ENCODE peak calls at places on chromosomes 6 and 20, in six cellular contexts. C is H9, R is PC-3, P is transverse colon, D is endothelial cell of umbilical vein, B is testis. I is an unnamed sample.

GRCh38 chr20:59752101-59752586 is 147.8 kb downstream of the PHACTR3 start:
- DNase-seq in P (peak), D (no peak), B (no peak), C (no peak), R (no peak), I (peak)

GRCh38 chr20:37911262-37911661 is 8.3 kb downstream of the VSTM2L start:
- DNase-seq in D (no peak), B (no peak), P (no peak), R (no peak), C (no peak), I (no peak)

GRCh38 chr20:38357653-38358207 is 11.4 kb downstream of the LBP start:
- DNase-seq in P (no peak), B (no peak), R (peak), C (no peak), D (no peak), I (no peak)

GRCh38 chr6:45454008-45454911 is 76.5 kb upstream of the SUPT3H start:
- DNase-seq in C (no peak), R (peak), P (no peak), D (peak), B (no peak), I (no peak)

GRCh38 chr6:636488-636887 is 20.4 kb downstream of the HUS1B start:
- DNase-seq in D (no peak), C (no peak), P (no peak), R (no peak), B (no peak), I (peak)

GRCh38 chr6:138529510-138529909 is 30.2 kb upstream of the NHSL1 start:
- DNase-seq in P (no peak), B (no peak), D (no peak), C (no peak), R (no peak), I (no peak)

GRCh38 chr6:134253681-134254080 is 64.2 kb downstream of the SGK1 start:
- DNase-seq in B (peak), R (no peak), D (no peak), P (no peak), C (no peak), I (no peak)

GRCh38 chr20:38579219-38579618 is 1.8 kb upstream of the ADIG start:
- DNase-seq in D (no peak), B (no peak), R (no peak), C (no peak), P (no peak), I (no peak)

GRCh38 chr6:158506577-158506976 is 53.3 kb upstream of the TMEM181 start:
- DNase-seq in C (peak), R (no peak), D (peak), P (no peak), B (peak), I (no peak)

GRCh38 chr6:10416863-10417641 is 2.2 kb upstream of the TFAP2A start:
- DNase-seq in D (no peak), B (no peak), R (no peak), P (no peak), C (peak), I (no peak)

GRCh38 chr6:133309579-133309978 is 68.4 kb downstream of the EYA4 start:
- DNase-seq in B (no peak), R (no peak), D (no peak), C (no peak), P (no peak), I (no peak)

GRCh38 chr6:164133095-164133494 is 718.6 kb downstream of the QKI start:
- DNase-seq in B (no peak), D (no peak), R (peak), P (no peak), C (no peak), I (no peak)

GRCh38 chr6:50823130-50823920 is 4.7 kb downstream of the TFAP2B start:
- DNase-seq in P (no peak), D (no peak), C (peak), B (no peak), R (no peak), I (no peak)

GRCh38 chr6:169019727-169020491 is 233.7 kb downstream of the THBS2 start:
- DNase-seq in D (no peak), B (no peak), P (no peak), C (peak), R (peak), I (no peak)

GRCh38 chr6:135162678-135163439 is 18.2 kb upstream of the MYB start:
- DNase-seq in C (peak), D (peak), R (peak), P (peak), B (peak), I (no peak)

GRCh38 chr20:34938466-34939163 is 17.0 kb downstream of the GSS start:
- DNase-seq in D (peak), P (peak), C (no peak), B (peak), R (no peak), I (no peak)

GRCh38 chr6:113248532-113248931 is 608.6 kb upstream of the MARCKS start:
- DNase-seq in B (no peak), D (no peak), R (no peak), P (no peak), C (no peak), I (no peak)

GRCh38 chr6:92979281-92979680 is 440.1 kb downstream of the EPHA7 start:
- DNase-seq in C (no peak), R (no peak), D (peak), P (no peak), B (peak), I (no peak)

GRCh38 chr20:32635764-32636163 is 38.0 kb downstream of the C20orf203 start:
- DNase-seq in P (no peak), D (no peak), C (no peak), R (no peak), B (no peak), I (no peak)

GRCh38 chr20:58127731-58128130 is 100.7 kb downstream of the ANKRD60 start:
- DNase-seq in B (no peak), D (peak), P (no peak), R (peak), C (peak), I (no peak)

GRCh38 chr6:106381871-106382270 is 21.4 kb downstream of the CRYBG1 start:
- DNase-seq in R (peak), D (no peak), P (peak), C (no peak), B (no peak), I (no peak)

GRCh38 chr6:125658759-125659431 is 90.5 kb upstream of the HEY2 start:
- DNase-seq in B (no peak), C (no peak), D (no peak), R (no peak), P (no peak), I (no peak)

GRCh38 chr6:13576017-13576416 is 1.6 kb downstream of the SIRT5 start:
- DNase-seq in D (no peak), R (no peak), P (no peak), B (no peak), C (no peak), I (no peak)

GRCh38 chr20:40956926-40957760 is 71.5 kb upstream of the TOP1 start:
- DNase-seq in P (no peak), R (no peak), C (no peak), D (no peak), B (no peak), I (no peak)

GRCh38 chr6:71967436-71967835 is 81.1 kb downstream of the RIMS1 start:
- DNase-seq in B (no peak), D (no peak), P (no peak), R (no peak), C (no peak), I (no peak)

GRCh38 chr6:111724505-111724904 is 118.8 kb upstream of the TRAF3IP2 start:
- DNase-seq in D (no peak), P (no peak), C (no peak), B (no peak), R (no peak), I (peak)

GRCh38 chr6:149138699-149139294 is 178.7 kb upstream of the TAB2 start:
- DNase-seq in R (no peak), B (no peak), D (no peak), P (no peak), C (no peak), I (no peak)
- TF ChIP-seq CTCF in R (no peak), B (no peak), D (no peak), P (no peak), C (no peak), I (no peak)

DNA sequence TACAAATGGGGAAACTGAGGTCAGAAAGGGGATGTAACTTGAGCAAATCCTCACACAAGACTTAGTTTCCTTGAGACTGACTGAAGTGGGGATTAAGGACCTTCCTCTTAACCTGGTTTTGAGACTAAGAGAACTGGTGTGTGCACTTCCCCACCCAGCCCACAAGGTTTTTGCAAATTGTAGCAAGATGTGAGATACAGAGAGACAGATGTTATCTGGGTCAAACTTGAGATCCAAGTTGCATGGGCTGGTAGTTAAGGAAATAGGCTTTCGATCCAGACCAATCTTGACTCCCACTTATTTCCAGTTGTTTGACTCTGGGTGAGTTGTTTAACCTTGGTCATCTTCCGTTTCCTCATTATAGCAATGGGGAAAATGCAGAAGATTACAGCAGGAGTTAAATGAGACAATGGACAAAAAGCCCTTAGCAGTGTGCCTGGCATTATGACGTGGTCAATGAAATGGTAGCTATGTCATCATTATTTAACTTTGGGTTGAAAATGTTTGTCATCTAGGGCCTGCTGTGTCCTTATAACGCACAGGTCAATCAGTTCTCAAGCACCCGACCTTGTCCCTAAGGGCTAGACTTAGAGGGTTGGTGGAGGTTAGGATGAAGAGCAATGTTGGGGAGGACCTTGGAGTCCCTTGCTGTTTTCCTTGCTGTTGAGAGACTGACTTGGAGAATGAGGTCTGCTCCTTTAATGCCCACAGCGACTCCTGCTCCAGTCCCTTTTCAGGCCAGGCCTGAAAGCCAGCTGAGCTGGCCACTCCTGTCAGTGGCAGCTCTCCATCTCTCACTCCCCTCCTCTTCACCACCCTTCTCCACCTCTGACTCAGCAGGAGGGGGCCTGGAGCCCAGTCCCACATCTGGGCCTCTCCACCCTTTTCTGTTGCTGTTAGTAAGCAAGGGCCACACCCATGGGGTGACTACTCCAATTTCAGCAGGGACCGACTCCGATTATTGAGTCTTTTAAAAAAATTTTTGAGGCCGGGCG is 1.9 kb downstream of the SNX21 start:
- DNase-seq in C (no peak), D (no peak), R (peak), P (peak), B (peak), I (no peak)
- TF ChIP-seq CTCF in C (no peak), D (no peak), R (no peak), P (no peak), B (no peak), I (no peak)

DNA sequence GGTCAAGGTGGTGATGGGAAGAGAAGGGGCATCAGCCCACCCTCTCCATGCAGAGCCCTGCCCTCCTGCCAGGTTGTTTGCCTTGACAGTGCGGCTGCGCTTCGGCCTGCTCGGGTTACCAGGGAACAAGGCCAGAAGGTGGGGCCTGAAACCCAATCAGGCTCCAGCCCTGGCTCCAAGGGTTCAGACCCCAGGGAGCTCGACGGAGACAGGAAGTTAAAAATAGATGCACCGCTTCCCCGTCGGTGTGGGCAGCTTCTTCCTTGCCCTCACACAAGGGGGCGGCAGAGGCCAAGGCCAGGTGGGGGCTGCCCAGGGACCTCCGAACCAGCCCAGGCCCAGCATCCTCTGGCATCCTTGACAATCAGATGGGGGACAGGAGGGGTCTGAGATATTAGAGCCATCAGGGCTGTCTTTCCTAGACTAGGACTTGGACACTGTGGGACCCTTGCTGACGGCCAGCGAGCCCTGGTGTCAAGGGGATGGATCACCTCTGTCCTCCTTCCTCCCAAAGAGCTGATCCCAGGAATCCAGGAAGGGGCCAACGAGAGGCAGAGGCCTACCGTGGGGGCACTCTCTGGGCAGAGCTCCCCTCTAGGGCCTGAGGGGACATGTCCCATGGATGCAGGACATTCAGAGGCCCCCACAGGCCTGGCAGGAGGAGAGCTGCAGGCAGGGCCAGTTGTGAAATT is 65.2 kb downstream of the RIPOR3 start:
- DNase-seq in C (peak), B (peak), P (peak), D (no peak), R (peak), I (no peak)
- TF ChIP-seq CTCF in C (peak), B (peak), P (peak), D (peak), R (peak), I (peak)

DNA sequence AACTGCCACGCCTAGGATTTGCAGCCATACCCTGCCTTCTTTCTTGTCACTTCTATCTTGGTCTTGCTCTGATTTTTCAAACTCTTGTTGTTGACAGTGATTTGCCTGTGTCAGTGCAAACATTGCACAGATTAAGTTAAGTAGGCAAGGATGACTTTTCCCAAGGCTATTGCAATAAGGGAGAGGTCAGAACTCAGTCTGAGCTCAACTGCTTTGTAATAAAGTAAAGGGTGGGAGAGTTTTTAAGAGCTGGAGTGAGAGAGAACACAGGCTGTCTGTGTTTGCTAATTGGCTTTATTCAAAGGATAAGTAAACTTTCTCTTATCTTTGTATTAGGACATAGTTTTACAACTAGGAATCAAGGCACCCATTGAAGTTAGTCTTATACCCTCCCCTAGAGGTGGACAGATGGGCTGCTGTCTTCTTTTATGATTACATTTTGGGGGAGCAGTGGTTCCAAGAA is 448.6 kb downstream of the PHF3 start:
- DNase-seq in C (no peak), R (peak), D (no peak), B (no peak), P (peak), I (no peak)
- TF ChIP-seq CTCF in C (no peak), R (no peak), D (no peak), B (no peak), P (no peak), I (no peak)

DNA sequence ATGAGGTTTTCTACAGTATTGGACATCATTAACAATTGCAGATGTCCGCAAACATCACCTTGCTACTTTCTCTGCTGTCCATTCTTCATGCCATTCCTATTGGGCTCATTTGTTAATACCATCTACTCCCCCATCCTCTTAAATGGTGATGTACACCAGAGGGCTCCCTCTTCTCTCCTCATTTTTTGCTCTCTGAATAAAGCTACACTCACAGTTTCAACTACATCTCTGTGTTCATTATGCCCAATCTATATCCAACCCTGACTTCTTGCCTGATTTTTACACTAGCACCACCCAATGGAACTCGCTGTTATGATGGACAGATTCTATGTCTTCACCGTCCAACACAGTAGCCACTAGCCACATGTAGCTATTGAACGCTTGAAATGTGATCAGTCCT is 288.1 kb upstream of the ID4 start:
- DNase-seq in B (no peak), R (peak), C (no peak), D (no peak), P (no peak), I (no peak)
- TF ChIP-seq CTCF in B (no peak), R (peak), C (peak), D (no peak), P (no peak), I (no peak)